ENCODE peak calls at places on chromosomes 2 and 18, in six cellular contexts. T is fibroblast of lung, L is GM23338, Y is HCT116, M is keratinocyte, P is HepG2. V is an unnamed sample.

GRCh38 chr2:154952346-154953010 is 254.0 kb downstream of the KCNJ3 start:
- DNase-seq in T (no peak), L (peak; percentile 62), Y (no peak), M (no peak), P (no peak), V (no peak)

GRCh38 chr2:61792355-61792754 is 61.5 kb downstream of the FAM161A start:
- DNase-seq in T (no peak), L (no peak), Y (no peak), M (no peak), P (no peak), V (no peak)

GRCh38 chr2:241391892-241392665 is 36.0 kb downstream of the FARP2 start:
- DNase-seq in T (peak; percentile 45), L (peak; percentile 79), Y (peak; percentile 22), M (no peak), P (peak; percentile 73), V (peak; percentile 63)

GRCh38 chr2:121080013-121080772 is 204.8 kb downstream of the TFCP2L1 start:
- DNase-seq in T (peak; percentile 53), L (peak; percentile 86), Y (peak; percentile 37), M (no peak), P (peak; percentile 61), V (peak; percentile 72)

GRCh38 chr2:223779877-223780276 is 57.5 kb downstream of the AP1S3 start:
- DNase-seq in T (peak; percentile 42), L (peak; percentile 92), Y (peak; percentile 60), M (no peak), P (peak; percentile 68), V (peak; percentile 85)

GRCh38 chr2:233061591-233062446 is 1.7 kb downstream of the INPP5D start:
- DNase-seq in T (peak; percentile 61), L (peak; percentile 38), Y (no peak), M (no peak), P (peak; percentile 88), V (no peak)

GRCh38 chr2:74091391-74091790 is 56.3 kb downstream of the BOLA3 start:
- DNase-seq in T (no peak), L (no peak), Y (no peak), M (no peak), P (no peak), V (no peak)

GRCh38 chr2:217837001-217837491 is 165.7 kb downstream of the TNS1 start:
- DNase-seq in T (peak; percentile 62), L (peak; percentile 74), Y (peak; percentile 42), M (no peak), P (peak; percentile 17), V (peak; percentile 35)

GRCh38 chr2:39805936-39806608 is 27.0 kb upstream of the THUMPD2 start:
- DNase-seq in T (peak; percentile 5), L (no peak), Y (no peak), M (no peak), P (no peak), V (no peak)

GRCh38 chr2:233404227-233404626 is 49.9 kb downstream of the DGKD start:
- DNase-seq in T (peak; percentile 56), L (peak; percentile 59), Y (peak; percentile 32), M (peak; percentile 11), P (peak; percentile 48), V (peak; percentile 66)

GRCh38 chr2:134461511-134461910 is 207.6 kb downstream of the MGAT5 start:
- DNase-seq in T (no peak), L (no peak), Y (no peak), M (no peak), P (no peak), V (no peak)

GRCh38 chr18:41466436-41467160 is 488.4 kb upstream of the PIK3C3 start:
- DNase-seq in T (no peak), L (no peak), Y (no peak), M (no peak), P (no peak), V (no peak)

GRCh38 chr2:162676515-162676914 is 162.1 kb downstream of the KCNH7 start:
- DNase-seq in T (no peak), L (no peak), Y (no peak), M (no peak), P (no peak), V (no peak)

GRCh38 chr2:25207078-25207545 is 38.7 kb upstream of the POMC start:
- DNase-seq in T (no peak), L (no peak), Y (no peak), M (no peak), P (no peak), V (no peak)

GRCh38 chr2:88055436-88056128 is at the start of gene KRCC1:
- DNase-seq in T (peak; percentile 96), L (peak; percentile 95), Y (peak; percentile 92), M (peak; percentile 67), P (peak; percentile 94), V (peak; percentile 96)

GRCh38 chr2:67216103-67216502 is 181.0 kb upstream of the ETAA1 start:
- DNase-seq in T (peak; percentile 62), L (no peak), Y (no peak), M (no peak), P (no peak), V (no peak)

GRCh38 chr18:32548688-32549087 is 78.0 kb upstream of the GAREM1 start:
- DNase-seq in T (no peak), L (peak; percentile 59), Y (no peak), M (no peak), P (no peak), V (peak; percentile 3)

GRCh38 chr18:58225101-58225500 is 181.1 kb downstream of the NEDD4L start:
- DNase-seq in T (no peak), L (no peak), Y (no peak), M (no peak), P (no peak), V (no peak)

GRCh38 chr2:170077830-170078569 is 99.9 kb upstream of the MYO3B start:
- DNase-seq in T (no peak), L (peak; percentile 47), Y (no peak), M (no peak), P (no peak), V (no peak)

GRCh38 chr2:108370080-108370479 is 7.7 kb upstream of the SULT1C4 start:
- DNase-seq in T (no peak), L (no peak), Y (no peak), M (no peak), P (peak; percentile 79), V (no peak)

GRCh38 chr2:221429741-221430491 is 142.2 kb downstream of the EPHA4 start:
- DNase-seq in T (no peak), L (no peak), Y (no peak), M (no peak), P (no peak), V (no peak)

GRCh38 chr2:68193774-68194372 is 36.2 kb downstream of the PNO1 start:
- DNase-seq in T (peak; percentile 71), L (no peak), Y (no peak), M (no peak), P (no peak), V (no peak)

GRCh38 chr2:176162911-176163654 is 6.0 kb downstream of the HOXD3 start:
- DNase-seq in T (no peak), L (peak; percentile 46), Y (no peak), M (no peak), P (no peak), V (no peak)

GRCh38 chr18:31149351-31149750 is 13.3 kb downstream of the DSC1 start:
- DNase-seq in T (no peak), L (no peak), Y (no peak), M (no peak), P (no peak), V (no peak)

GRCh38 chr2:217338306-217338916 is 478.5 kb upstream of the TNP1 start:
- DNase-seq in T (peak; percentile 80), L (peak; percentile 11), Y (no peak), M (peak; percentile 9), P (peak; percentile 58), V (peak; percentile 87)

GRCh38 chr2:234671231-234671630 is 174.3 kb upstream of the ARL4C start:
- DNase-seq in T (no peak), L (no peak), Y (no peak), M (no peak), P (no peak), V (no peak)

GRCh38 chr2:220550995-220551702 is 923.7 kb downstream of the SLC4A3 start:
- DNase-seq in T (no peak), L (no peak), Y (no peak), M (no peak), P (no peak), V (no peak)

GRCh38 chr18:41767960-41768359 is 187.1 kb upstream of the PIK3C3 start:
- DNase-seq in T (peak; percentile 28), L (peak; percentile 29), Y (no peak), M (no peak), P (no peak), V (peak; percentile 41)

GRCh38 chr2:181777654-181778053 is 97.3 kb upstream of the NEUROD1 start:
- DNase-seq in T (no peak), L (no peak), Y (no peak), M (no peak), P (no peak), V (no peak)

GRCh38 chr2:181776336-181776735 is 96.0 kb upstream of the NEUROD1 start:
- DNase-seq in T (no peak), L (no peak), Y (no peak), M (no peak), P (no peak), V (no peak)

GRCh38 chr2:181779288-181779871 is 99.1 kb upstream of the NEUROD1 start:
- DNase-seq in T (no peak), L (no peak), Y (no peak), M (no peak), P (no peak), V (peak; percentile 99)

GRCh38 chr2:181780159-181781081 is 100.1 kb upstream of the NEUROD1 start:
- DNase-seq in T (peak; percentile 48), L (no peak), Y (no peak), M (no peak), P (no peak), V (peak; percentile 95)

DNA sequence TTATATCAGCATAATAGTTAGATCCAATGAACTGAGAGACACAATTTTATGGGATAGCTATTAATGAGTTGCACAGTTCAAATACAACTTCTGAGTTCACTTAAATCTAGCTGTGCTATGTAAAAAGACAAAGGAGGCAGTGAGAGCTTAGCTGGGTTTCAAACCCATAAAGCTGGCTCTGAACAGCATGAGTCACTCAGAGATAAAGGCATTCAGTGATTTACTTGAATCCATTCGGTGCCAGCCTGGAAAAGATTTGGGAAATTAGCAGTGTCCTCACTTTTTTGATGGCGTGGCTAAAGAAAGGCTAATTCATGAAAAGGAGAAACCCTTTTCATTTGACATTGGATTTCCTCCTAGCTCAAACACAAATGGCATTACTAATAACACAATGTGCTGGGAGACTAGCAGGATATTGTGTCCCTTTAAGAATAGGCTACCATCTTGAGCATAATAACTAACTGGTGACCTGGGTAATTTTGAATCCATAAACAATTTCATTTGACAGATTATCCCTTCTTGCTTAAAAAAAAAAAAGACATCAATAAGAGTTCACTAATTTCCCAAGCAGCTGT is 98.4 kb upstream of the NEUROD1 start:
- DNase-seq in T (no peak), L (no peak), Y (peak; percentile 90), M (no peak), P (no peak), V (peak; percentile 92)
- H3K27ac ChIP-seq in T (no peak overlapping the region), L (no peak overlapping the region), Y (peak overlapping the region; percentile 92), M (no peak overlapping the region), P (no peak overlapping the region), V (peak overlapping the region; percentile 98)

GRCh38 chr18:76453057-76453561 is 41.9 kb downstream of the ZNF516 start:
- DNase-seq in T (no peak), L (no peak), Y (no peak), M (no peak), P (no peak), V (no peak)
- H3K4me1 ChIP-seq in T (peaks cover 12% of the 10 kb centered on the region), L (peaks cover 57% of the 10 kb centered on the region), Y (peaks cover 9% of the 10 kb centered on the region), M (peaks cover 21% of the 10 kb centered on the region), P (peaks cover 67% of the 10 kb centered on the region), V (peaks cover 27% of the 10 kb centered on the region)

GRCh38 chr2:118835739-118836410 is 11.6 kb downstream of the EN1 start:
- DNase-seq in T (no peak), L (peak; percentile 59), Y (no peak), M (no peak), P (no peak), V (no peak)
- TF ChIP-seq EZH2 in T (peak; percentile 14), L (no peak), Y (no peak), M (no peak), P (no peak), V (peak; percentile 35)

GRCh38 chr2:215407596-215408264 is 28.1 kb downstream of the FN1 start:
- DNase-seq in T (peak; percentile 49), L (no peak), Y (no peak), M (no peak), P (no peak), V (no peak)
- H3K27ac ChIP-seq in T (no peak overlapping the region), L (no peak overlapping the region), Y (no peak overlapping the region), M (no peak overlapping the region), P (no peak overlapping the region), V (no peak overlapping the region)

V was measured in A673.